ENCODE peak calls at places on chromosomes 1 and 21, in ten cellular contexts. I is GM12891, T is Calu3, C is ELR, K is NCI-H2081, R is AG08395, B is ovary, N is NAMALWA, Q is T-helper 9 cell, Z is NCI-H1436. P is an unnamed sample.

GRCh38 chr21:45016031-45016430 is 58.3 kb upstream of the ADARB1 start:
- DNase-seq in I (no peak), T (no peak), C (no peak), K (no peak), R (no peak), B (no peak), N (no peak), Q (no peak), Z (no peak), P (no peak)

GRCh38 chr1:152884966-152885624 is 7.0 kb downstream of the SMCP start:
- DNase-seq in I (no peak), T (no peak), C (peak), K (no peak), R (peak), B (no peak), N (no peak), Q (no peak), Z (no peak), P (no peak)

GRCh38 chr1:65812065-65812464 is 19.4 kb downstream of the PDE4B start:
- DNase-seq in I (peak), T (no peak), C (peak), K (peak), R (peak), B (no peak), N (peak), Q (no peak), Z (no peak), P (peak)

GRCh38 chr21:37032877-37033471 is 26.5 kb downstream of the RIPPLY3 start:
- DNase-seq in I (no peak), T (peak), C (peak), K (no peak), R (peak), B (no peak), N (no peak), Q (no peak), Z (no peak), P (no peak)

GRCh38 chr1:173202430-173203145 is 4.5 kb downstream of the TNFSF4 start:
- DNase-seq in I (no peak), T (peak), C (peak), K (peak), R (peak), B (no peak), N (peak), Q (no peak), Z (no peak), P (peak)

GRCh38 chr21:28421716-28422480 is 570.8 kb downstream of the LTN1 start:
- DNase-seq in I (no peak), T (no peak), C (peak), K (no peak), R (peak), B (no peak), N (no peak), Q (no peak), Z (no peak), P (no peak)

GRCh38 chr1:237416924-237417655 is 375.1 kb downstream of the RYR2 start:
- DNase-seq in I (no peak), T (no peak), C (no peak), K (no peak), R (no peak), B (no peak), N (no peak), Q (no peak), Z (no peak), P (no peak)

GRCh38 chr1:2603521-2604155 is 17.1 kb downstream of the PRXL2B start:
- DNase-seq in I (peak), T (no peak), C (no peak), K (no peak), R (no peak), B (no peak), N (no peak), Q (no peak), Z (no peak), P (no peak)

GRCh38 chr21:43868461-43868860 is 3.4 kb downstream of the AGPAT3 start:
- DNase-seq in I (no peak), T (peak), C (no peak), K (no peak), R (no peak), B (no peak), N (no peak), Q (no peak), Z (no peak), P (no peak)

GRCh38 chr1:95287078-95287477 is 53.1 kb downstream of the RWDD3 start:
- DNase-seq in I (no peak), T (peak), C (peak), K (peak), R (no peak), B (no peak), N (no peak), Q (no peak), Z (peak), P (no peak)

GRCh38 chr1:38141483-38141882 is 94.9 kb upstream of the POU3F1 start:
- DNase-seq in I (no peak), T (no peak), C (no peak), K (no peak), R (no peak), B (no peak), N (no peak), Q (no peak), Z (no peak), P (no peak)

GRCh38 chr1:149849947-149850360 is 49.4 kb upstream of the BOLA1 start:
- DNase-seq in I (no peak), T (no peak), C (peak), K (no peak), R (no peak), B (no peak), N (peak), Q (no peak), Z (no peak), P (no peak)

GRCh38 chr1:205933672-205934618 is 9.3 kb downstream of the SLC26A9 start:
- DNase-seq in I (no peak), T (peak), C (peak), K (no peak), R (peak), B (no peak), N (no peak), Q (no peak), Z (no peak), P (no peak)

GRCh38 chr1:23960291-23960718 is 677 bp downstream of the PNRC2 start:
- DNase-seq in I (no peak), T (no peak), C (peak), K (no peak), R (peak), B (no peak), N (no peak), Q (no peak), Z (no peak), P (no peak)

GRCh38 chr21:39958731-39959130 is 91.5 kb downstream of the PCP4 start:
- DNase-seq in I (no peak), T (no peak), C (no peak), K (no peak), R (no peak), B (no peak), N (no peak), Q (no peak), Z (no peak), P (no peak)

P was measured in transverse colon.